ENCODE peak calls at places on chromosomes 5 and 9, in four cellular contexts. L is heart left ventricle, P is lung, T is fibroblast of lung. Z is an unnamed sample.

GRCh38 chr9:98860871-98861293 is 53.4 kb downstream of the GALNT12 start:
- DNase-seq in L (peak; percentile 82), P (peak; percentile 57), T (peak; percentile 98), Z (peak; percentile 82)

GRCh38 chr5:122267195-122267594 is 44.8 kb upstream of the SNCAIP start:
- DNase-seq in L (no peak), P (no peak), T (no peak), Z (no peak)

GRCh38 chr5:163509288-163510040 is 4.0 kb downstream of the MAT2B start:
- DNase-seq in P (peak; percentile 39), T (peak; percentile 91), L (no peak), Z (peak; percentile 50)

GRCh38 chr9:98241357-98242104 is 13.9 kb downstream of the TBC1D2 start:
- DNase-seq in L (no peak), P (no peak), T (no peak), Z (no peak)

GRCh38 chr5:71629950-71630349 is 42.8 kb downstream of the MCCC2 start:
- DNase-seq in P (no peak), T (no peak), L (no peak), Z (no peak)

GRCh38 chr9:95249986-95250385 is 67.5 kb downstream of the FANCC start:
- DNase-seq in T (no peak), P (no peak), L (no peak), Z (no peak)

GRCh38 chr9:91426123-91426745 is 2.6 kb upstream of the NFIL3 start:
- DNase-seq in L (no peak), P (no peak), T (peak; percentile 66), Z (peak; percentile 33)

GRCh38 chr9:81534138-81534865 is 155.0 kb downstream of the TLE1 start:
- DNase-seq in T (no peak), L (no peak), P (no peak), Z (no peak)

GRCh38 chr9:4114569-4115505 is 185.0 kb downstream of the GLIS3 start:
- DNase-seq in T (peak; percentile 68), P (no peak), L (no peak), Z (no peak)

GRCh38 chr9:120344230-120344629 is 235.7 kb downstream of the CDK5RAP2 start:
- DNase-seq in L (no peak), P (no peak), T (peak; percentile 45), Z (peak; percentile 59)

GRCh38 chr5:178483620-178484019 is 106.6 kb downstream of the COL23A1 start:
- DNase-seq in P (peak; percentile 41), L (peak; percentile 32), T (no peak), Z (no peak)

GRCh38 chr5:41788800-41789395 is 81.3 kb downstream of the OXCT1 start:
- DNase-seq in L (no peak), P (no peak), T (peak; percentile 82), Z (peak; percentile 65)

GRCh38 chr9:122579874-122580273 is 3.3 kb downstream of the OR1L8 start:
- DNase-seq in T (no peak), L (no peak), P (no peak), Z (no peak)

GRCh38 chr5:63963080-63963735 is 963 bp upstream of the HTR1A start:
- DNase-seq in P (peak; percentile 39), T (peak; percentile 79), L (no peak), Z (peak; percentile 29)

GRCh38 chr9:95494022-95494415 is 22.8 kb downstream of the PTCH1 start:
- DNase-seq in P (no peak), L (no peak), T (no peak), Z (no peak)

GRCh38 chr5:172616136-172616535 is 24.9 kb upstream of the NEURL1B start:
- DNase-seq in T (no peak), P (no peak), L (no peak), Z (no peak)

GRCh38 chr9:114314256-114314867 is 8.5 kb upstream of the ORM1 start:
- DNase-seq in P (no peak), L (no peak), T (no peak), Z (no peak)

GRCh38 chr9:68637020-68637419 is 68.0 kb upstream of the PIP5K1B start:
- DNase-seq in T (no peak), P (no peak), L (no peak), Z (no peak)

GRCh38 chr5:106020889-106021288 is 1649.8 kb downstream of the EFNA5 start:
- DNase-seq in L (no peak), T (peak; percentile 74), P (no peak), Z (no peak)

GRCh38 chr5:154727361-154727760 is 27.8 kb upstream of the LARP1 start:
- DNase-seq in L (no peak), T (no peak), P (no peak), Z (no peak)

GRCh38 chr9:128689293-128689770 is 310 bp downstream of the SET start:
- DNase-seq in T (peak; percentile 44), P (peak; percentile 58), L (peak; percentile 69), Z (no peak)

GRCh38 chr5:148457183-148457620 is 73.4 kb downstream of the FBXO38 start:
- DNase-seq in L (no peak), T (no peak), P (no peak), Z (no peak)

GRCh38 chr5:180824630-180825476 is 22.2 kb upstream of the MGAT1 start:
- DNase-seq in L (peak; percentile 16), T (no peak), P (no peak), Z (no peak)

GRCh38 chr5:145980257-145980656 is 43.9 kb downstream of the SH3RF2 start:
- DNase-seq in L (no peak), T (no peak), P (no peak), Z (no peak)

GRCh38 chr5:142981886-142982820 is 212.0 kb downstream of the ARHGAP26 start:
- DNase-seq in T (peak; percentile 74), L (peak; percentile 88), P (peak; percentile 74), Z (peak; percentile 54)

GRCh38 chr5:153520952-153521351 is 30.5 kb downstream of the GRIA1 start:
- DNase-seq in P (no peak), L (no peak), T (peak; percentile 41), Z (peak; percentile 30)

GRCh38 chr9:108626743-108627142 is 229.0 kb downstream of the ACTL7B start:
- DNase-seq in P (no peak), L (no peak), T (no peak), Z (no peak)

GRCh38 chr5:59661939-59662615 is 231.4 kb downstream of the PDE4D start:
- DNase-seq in P (no peak), L (no peak), T (peak; percentile 43), Z (no peak)

GRCh38 chr5:17448877-17449276 is 49.2 kb upstream of the TAF11L2 start:
- DNase-seq in L (no peak), T (no peak), P (no peak), Z (no peak)

GRCh38 chr5:5302201-5302600 is 120.3 kb upstream of the ICE1 start:
- DNase-seq in P (no peak), T (no peak), L (no peak), Z (no peak)

GRCh38 chr5:139210585-139210984 is 12.4 kb upstream of the SIL1 start:
- DNase-seq in T (no peak), L (no peak), P (no peak), Z (no peak)

GRCh38 chr5:179432547-179432946 is 87.3 kb upstream of the ADAMTS2 start:
- DNase-seq in P (no peak), L (no peak), T (no peak), Z (no peak)

DNA sequence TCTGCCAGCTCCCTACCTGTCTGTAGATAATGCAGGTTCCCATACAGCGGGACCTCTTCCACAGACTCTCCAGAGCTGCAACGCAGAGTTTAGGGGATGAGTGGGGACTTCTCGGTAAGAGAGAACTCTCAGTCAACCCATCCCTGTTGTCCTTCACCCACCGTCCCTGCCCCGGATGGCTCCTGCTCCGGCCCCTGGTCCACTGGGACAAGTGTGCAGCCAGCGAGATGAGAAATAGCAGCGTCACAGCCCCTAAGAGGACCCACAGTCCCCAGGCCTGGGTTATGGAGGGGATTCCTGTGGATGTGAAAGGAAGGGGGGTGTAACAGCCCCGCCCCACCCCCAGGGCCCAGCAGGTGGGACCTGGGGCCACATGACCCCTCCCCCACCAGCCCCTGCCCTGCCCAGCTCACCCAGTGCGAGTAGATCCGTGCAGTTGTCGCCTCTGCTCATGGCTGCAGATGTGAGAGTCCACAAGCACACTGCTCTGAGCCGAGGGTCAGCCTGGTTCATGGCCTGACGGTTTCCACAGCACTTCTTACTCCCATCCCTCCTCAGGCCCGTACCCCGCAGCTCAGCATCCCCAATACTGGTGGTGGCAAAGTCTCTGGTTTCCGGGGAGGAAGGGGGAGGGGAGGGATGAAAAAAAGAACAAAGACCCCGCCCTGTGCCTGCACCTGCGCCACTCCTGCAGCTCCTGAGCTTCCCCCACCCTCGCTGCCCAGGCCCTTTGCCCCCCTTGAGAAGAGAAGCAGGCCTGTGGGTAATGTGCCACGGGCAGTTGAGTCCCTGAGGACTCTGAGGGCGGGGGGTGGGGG is at the start of gene SIT1:
- DNase-seq in P (no peak), L (no peak), T (no peak), Z (no peak)
- H3K4me3 ChIP-seq in P (no peak within 1 kb of the TSS), L (peak within 1 kb of the TSS; percentile 54), T (no peak within 1 kb of the TSS), Z (no peak within 1 kb of the TSS)

DNA sequence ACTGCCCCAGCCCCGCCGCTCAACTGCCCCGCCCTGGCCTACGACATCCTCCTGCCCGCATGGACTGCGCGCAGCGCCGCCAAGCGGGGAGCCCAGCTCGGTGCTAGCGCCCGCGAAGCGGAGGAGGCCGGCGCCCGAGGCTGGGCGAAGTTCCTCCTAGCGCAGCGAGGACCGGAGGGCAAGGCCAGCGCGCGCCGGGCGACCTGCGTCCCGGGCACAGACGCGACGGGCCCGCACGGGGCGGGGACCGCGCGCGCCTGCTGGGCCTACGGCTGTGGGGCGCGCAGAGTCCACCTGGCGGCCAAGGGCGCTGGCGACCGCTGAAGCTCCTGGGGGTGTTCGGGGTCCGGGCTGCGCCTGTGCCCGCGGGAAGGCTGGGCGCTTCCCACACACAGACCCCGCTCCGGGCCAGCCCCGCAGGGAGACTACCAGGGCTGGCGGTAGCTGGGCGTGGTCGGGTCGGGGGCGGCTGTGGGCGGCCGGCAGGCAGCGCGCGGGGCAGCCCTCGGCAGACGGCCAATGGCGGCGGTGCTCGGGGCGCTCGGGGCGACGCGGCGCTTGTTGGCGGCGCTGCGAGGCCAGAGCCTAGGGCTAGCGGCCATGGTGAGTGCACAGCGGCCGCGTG is at the start of gene PCBD2:
- DNase-seq in T (peak; percentile 88), L (peak; percentile 91), P (peak; percentile 92), Z (peak; percentile 43)
- H3K4me3 ChIP-seq in T (peak within 1 kb of the TSS; percentile 86), L (peak within 1 kb of the TSS; percentile 86), P (peak within 1 kb of the TSS; percentile 84), Z (peak within 1 kb of the TSS; percentile 77)

GRCh38 chr9:93094294-93095204 is 1.5 kb upstream of the CARD19 start:
- DNase-seq in L (peak; percentile 70), T (no peak), P (no peak), Z (no peak)
- H3K4me3 ChIP-seq in L (peak overlapping the region; percentile 64), T (peak overlapping the region; percentile 33), P (peak overlapping the region; percentile 2), Z (peak overlapping the region; percentile 49)

DNA sequence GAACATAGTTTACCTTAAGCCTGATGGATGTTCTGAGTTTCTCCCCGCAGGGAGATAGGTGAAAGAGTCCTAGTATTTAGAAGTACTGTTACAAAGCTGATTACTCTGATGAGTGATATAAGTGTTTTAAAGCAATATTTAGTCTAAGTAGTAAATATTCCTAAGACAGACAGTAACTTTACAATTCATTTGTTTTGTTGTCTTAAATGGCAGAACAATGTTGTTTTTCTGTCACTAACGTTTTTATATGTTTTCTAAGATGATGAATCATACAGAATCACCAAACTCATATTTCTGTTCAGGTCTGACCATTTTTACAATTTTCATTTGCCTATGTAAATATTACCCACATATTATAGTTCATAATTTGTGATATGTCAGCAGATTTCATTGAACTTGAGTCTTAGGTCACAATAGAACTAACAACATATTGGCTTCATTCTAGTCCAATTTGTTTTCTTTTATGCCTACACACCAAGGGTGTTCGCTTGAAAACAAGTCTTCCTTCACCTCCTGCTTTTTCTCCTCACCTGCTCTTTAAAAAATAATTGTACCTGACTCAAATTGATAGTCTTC is 30.6 kb downstream of the MAP3K1 start:
- DNase-seq in T (no peak), L (no peak), P (no peak), Z (no peak)
- H3K4me3 ChIP-seq in T (no peak overlapping the region), L (no peak overlapping the region), P (no peak overlapping the region), Z (no peak overlapping the region)

GRCh38 chr9:12461759-12462158 is 231.4 kb upstream of the TYRP1 start:
- DNase-seq in P (no peak), T (no peak), L (no peak), Z (no peak)
- H3K4me3 ChIP-seq in P (no peak overlapping the region), T (no peak overlapping the region), L (no peak overlapping the region), Z (no peak overlapping the region)

GRCh38 chr5:14357441-14357840 is 214.3 kb downstream of the TRIO start:
- DNase-seq in P (no peak), T (no peak), L (peak; percentile 66), Z (no peak)
- H3K4me3 ChIP-seq in P (no peak overlapping the region), T (no peak overlapping the region), L (no peak overlapping the region), Z (no peak overlapping the region)

Z was measured in skeletal muscle cell.